ENCODE peak calls at places on chromosome 1, in nine cellular contexts. O is activated CD4-positive, CD25-positive, alpha-beta regulatory T cell treated with anti-CD3 and anti-CD28 coated beads, Interleukin-2, amount 50 U/mL, for 72 hours; V is glomerular endothelial cell; A is natural killer cell treated with Interleukin-12 subunit alpha and Interleukin-12 subunit beta and Interleukin-15 and Interleukin-18, amount 100 ng/mL, for 72 hours; Z is HFFc6; M is iPS-NIHi11; E is NAMALWA; F is NCI-H1105; H is NCI-H774. B is an unnamed sample.
A peak's percentile ranks its signal among the peaks of the same experiment; 100 is the strongest.

GRCh38 chr1:41333146-41333784 is 28.0 kb upstream of the FOXO6 start:
- DNase-seq in O (no peak), V (no peak), A (no peak), Z (peak; percentile 73), M (no peak), E (no peak), F (no peak), H (no peak), B (no peak)

GRCh38 chr1:180278791-180279432 is 48.8 kb downstream of the LHX4 start:
- DNase-seq in O (no peak), V (peak; percentile 4), A (no peak), Z (no peak), M (no peak), E (no peak), F (no peak), H (no peak), B (no peak)

GRCh38 chr1:54882483-54882882 is 4.5 kb downstream of the DHCR24 start:
- DNase-seq in O (no peak), V (no peak), A (no peak), Z (no peak), M (no peak), E (no peak), F (no peak), H (peak; percentile 48), B (no peak)

GRCh38 chr1:18703041-18703621 is 72.5 kb downstream of the PAX7 start:
- DNase-seq in O (no peak), V (no peak), A (no peak), Z (peak; percentile 21), M (peak; percentile 85), E (no peak), F (no peak), H (no peak), B (no peak)

GRCh38 chr1:65791860-65792670 is 630 bp upstream of the PDE4B start:
- DNase-seq in O (no peak), V (no peak), A (no peak), Z (no peak), M (peak; percentile 10), E (no peak), F (no peak), H (peak; percentile 36), B (no peak)

GRCh38 chr1:4653796-4654715 is at the start of gene AJAP1:
- DNase-seq in O (no peak), V (no peak), A (no peak), Z (no peak), M (peak; percentile 78), E (no peak), F (no peak), H (no peak), B (no peak)

GRCh38 chr1:66876664-66877063 is 48.0 kb downstream of the DNAI4 start:
- DNase-seq in O (no peak), V (no peak), A (no peak), Z (no peak), M (no peak), E (no peak), F (no peak), H (no peak), B (no peak)

GRCh38 chr1:67684526-67685066 is 405 bp upstream of the GADD45A start:
- DNase-seq in O (no peak), V (no peak), A (no peak), Z (no peak), M (no peak), E (no peak), F (no peak), H (no peak), B (no peak)

GRCh38 chr1:14513084-14513483 is 85.4 kb upstream of the KAZN start:
- DNase-seq in O (no peak), V (no peak), A (no peak), Z (no peak), M (no peak), E (no peak), F (no peak), H (no peak), B (no peak)

GRCh38 chr1:234980224-234980656 is 148.4 kb downstream of the TOMM20 start:
- DNase-seq in O (no peak), V (no peak), A (no peak), Z (peak; percentile 66), M (no peak), E (no peak), F (no peak), H (no peak), B (no peak)

GRCh38 chr1:32509939-32510338 is 29.3 kb upstream of the ZBTB8A start:
- DNase-seq in O (no peak), V (no peak), A (no peak), Z (no peak), M (no peak), E (no peak), F (no peak), H (no peak), B (no peak)

GRCh38 chr1:87325982-87326738 is 2.5 kb upstream of the LMO4 start:
- DNase-seq in O (no peak), V (no peak), A (peak; percentile 76), Z (peak; percentile 25), M (peak; percentile 32), E (peak; percentile 85), F (peak; percentile 48), H (peak; percentile 57), B (peak; percentile 72)

GRCh38 chr1:37763791-37764741 is 854 bp downstream of the EPHA10 start:
- DNase-seq in O (no peak), V (no peak), A (no peak), Z (no peak), M (peak; percentile 90), E (no peak), F (no peak), H (no peak), B (peak; percentile 42)

GRCh38 chr1:33176362-33176850 is 5.4 kb downstream of the TRIM62 start:
- DNase-seq in O (no peak), V (no peak), A (no peak), Z (peak; percentile 25), M (no peak), E (no peak), F (no peak), H (no peak), B (no peak)

GRCh38 chr1:208654241-208654640 is 410.1 kb upstream of the PLXNA2 start:
- DNase-seq in O (no peak), V (peak; percentile 18), A (no peak), Z (no peak), M (peak; percentile 16), E (peak; percentile 36), F (no peak), H (no peak), B (peak; percentile 47)

GRCh38 chr1:179807291-179807690 is 64.2 kb downstream of the FAM163A start:
- DNase-seq in O (no peak), V (no peak), A (no peak), Z (no peak), M (no peak), E (no peak), F (no peak), H (no peak), B (no peak)

GRCh38 chr1:29312469-29313466 is 76.4 kb downstream of the PTPRU start:
- DNase-seq in O (no peak), V (no peak), A (no peak), Z (no peak), M (no peak), E (no peak), F (no peak), H (no peak), B (no peak)

GRCh38 chr1:87795615-87796337 is 467.1 kb downstream of the LMO4 start:
- DNase-seq in O (no peak), V (no peak), A (no peak), Z (no peak), M (no peak), E (no peak), F (no peak), H (no peak), B (no peak)

GRCh38 chr1:117582341-117582902 is 23.4 kb upstream of the TENT5C start:
- DNase-seq in O (no peak), V (no peak), A (peak; percentile 42), Z (no peak), M (no peak), E (no peak), F (no peak), H (no peak), B (no peak)

GRCh38 chr1:200837931-200838571 is 34.7 kb upstream of the GPR25 start:
- DNase-seq in O (no peak), V (peak; percentile 4), A (no peak), Z (peak; percentile 27), M (no peak), E (peak; percentile 47), F (no peak), H (no peak), B (peak; percentile 58)

GRCh38 chr1:64490204-64490818 is 20.4 kb downstream of the CACHD1 start:
- DNase-seq in O (no peak), V (no peak), A (no peak), Z (no peak), M (no peak), E (no peak), F (no peak), H (no peak), B (no peak)